ENCODE peak calls at places on chromosomes 2 and 18, in nine cellular contexts. J is HT1080; L is stimulated activated CD8-positive, alpha-beta memory T cell treated with anti-CD3 and anti-CD28 coated beads, Interleukin-15, amount 100 ng/mL, for 1 hour; O is NCI-H510A treated with DMSO at 0.1 percent for 48 hours; F is epithelial cell of proximal tubule; U is SK-N-SH; B is renal cortical epithelial cell; X is astrocyte of the spinal cord; I is testis. V is an unnamed sample.

GRCh38 chr2:99938250-99938649 is 204.1 kb downstream of the AFF3 start:
- DNase-seq in B (no peak), X (no peak), I (no peak), F (no peak), J (no peak), U (no peak), L (no peak), O (no peak), V (no peak)

GRCh38 chr2:241885701-241886643 is 16.4 kb downstream of the RTP5 start:
- DNase-seq in X (no peak), L (no peak), B (no peak), I (no peak), O (peak; percentile 9), U (no peak), F (no peak), J (no peak), V (no peak)

GRCh38 chr2:4140284-4140962 is 437.0 kb downstream of the DCDC2C start:
- DNase-seq in X (no peak), I (no peak), B (no peak), U (no peak), J (peak; percentile 11), F (no peak), O (peak; percentile 15), L (no peak), V (no peak)

GRCh38 chr2:233745073-233745755 is 14.9 kb upstream of the UGT1A1 start:
- DNase-seq in U (no peak), X (no peak), L (no peak), I (no peak), F (no peak), B (no peak), O (no peak), J (no peak), V (no peak)

GRCh38 chr2:135582383-135582782 is 51.1 kb downstream of the R3HDM1 start:
- DNase-seq in O (no peak), X (no peak), L (no peak), F (no peak), I (no peak), B (no peak), U (no peak), J (no peak), V (no peak)

GRCh38 chr2:28160986-28161425 is 231.7 kb upstream of the FOSL2 start:
- DNase-seq in F (peak; percentile 85), J (peak; percentile 50), I (no peak), O (no peak), X (peak; percentile 80), B (peak; percentile 99), L (no peak), U (no peak), V (peak; percentile 34)

GRCh38 chr2:219526320-219527075 is 12.2 kb downstream of the ASIC4 start:
- DNase-seq in I (no peak), X (no peak), O (no peak), B (no peak), L (no peak), J (no peak), F (no peak), U (no peak), V (no peak)

GRCh38 chr2:72132981-72133720 is 14.5 kb downstream of the CYP26B1 start:
- DNase-seq in F (no peak), L (no peak), O (no peak), X (no peak), B (no peak), U (peak; percentile 15), I (no peak), J (no peak), V (no peak)

GRCh38 chr2:102971661-102972060 is 209.8 kb downstream of the TMEM182 start:
- DNase-seq in F (no peak), B (no peak), O (no peak), I (no peak), X (peak; percentile 6), U (no peak), L (no peak), J (no peak), V (peak; percentile 23)

GRCh38 chr2:43115884-43116283 is 110.5 kb downstream of the ZFP36L2 start:
- DNase-seq in X (no peak), L (no peak), J (no peak), O (no peak), B (no peak), F (no peak), I (no peak), U (no peak), V (no peak)

GRCh38 chr18:63073481-63073880 is 246.1 kb downstream of the BCL2 start:
- DNase-seq in O (peak; percentile 53), X (no peak), F (no peak), L (no peak), J (no peak), U (no peak), I (no peak), B (no peak), V (no peak)

GRCh38 chr2:157419031-157419580 is 24.8 kb downstream of the CYTIP start:
- DNase-seq in B (no peak), U (no peak), J (no peak), F (no peak), O (no peak), L (no peak), X (no peak), I (no peak), V (no peak)

GRCh38 chr2:10161206-10161931 is 38.8 kb downstream of the RRM2 start:
- DNase-seq in I (no peak), L (no peak), X (peak; percentile 31), U (no peak), F (no peak), O (no peak), J (peak; percentile 54), B (no peak), V (no peak)

GRCh38 chr2:169026056-169026455 is 5.1 kb downstream of the ABCB11 start:
- DNase-seq in J (no peak), O (no peak), I (no peak), B (no peak), U (no peak), L (no peak), X (no peak), F (no peak), V (no peak)

GRCh38 chr2:5453648-5454390 is 238.4 kb upstream of the SOX11 start:
- DNase-seq in B (peak; percentile 74), F (peak; percentile 25), U (no peak), X (peak; percentile 82), J (peak; percentile 89), L (no peak), O (peak; percentile 45), I (no peak), V (peak; percentile 47)

GRCh38 chr2:157838442-157839161 is 37.5 kb downstream of the ACVR1 start:
- DNase-seq in J (peak; percentile 91), F (no peak), I (peak; percentile 30), O (peak; percentile 69), X (peak; percentile 88), B (peak; percentile 88), U (peak; percentile 22), L (no peak), V (peak; percentile 90)

GRCh38 chr2:181517685-181518301 is 60.6 kb downstream of the ITGA4 start:
- DNase-seq in O (no peak), B (peak; percentile 92), I (no peak), J (peak; percentile 7), U (no peak), F (peak; percentile 20), X (no peak), L (no peak), V (peak; percentile 11)

GRCh38 chr18:11974741-11975325 is 6.5 kb upstream of the IMPA2 start:
- DNase-seq in U (no peak), O (no peak), J (no peak), X (no peak), L (no peak), F (no peak), B (no peak), I (no peak), V (no peak)

GRCh38 chr2:4695281-4695861 is 992.0 kb downstream of the DCDC2C start:
- DNase-seq in F (no peak), U (no peak), L (no peak), J (no peak), I (no peak), X (no peak), O (no peak), B (no peak), V (no peak)

GRCh38 chr2:70988726-70989648 is 5.7 kb downstream of the TEX261 start:
- DNase-seq in X (no peak), F (no peak), O (no peak), U (no peak), L (no peak), B (no peak), I (peak; percentile 8), J (no peak), V (no peak)

GRCh38 chr2:169461143-169461542 is 18.2 kb upstream of the BBS5 start:
- DNase-seq in F (no peak), L (no peak), I (no peak), O (no peak), X (no peak), J (no peak), U (no peak), B (no peak), V (no peak)

GRCh38 chr18:2988041-2988794 is 24.7 kb downstream of the LPIN2 start:
- DNase-seq in B (no peak), X (peak; percentile 67), J (no peak), U (no peak), L (no peak), I (no peak), F (no peak), O (no peak), V (no peak)

GRCh38 chr2:74374509-74375205 is 5.5 kb downstream of the DCTN1 start:
- DNase-seq in F (no peak), I (peak; percentile 94), B (peak; percentile 71), U (peak; percentile 99), O (peak; percentile 93), J (no peak), X (peak; percentile 80), L (no peak), V (no peak)

GRCh38 chr2:230226090-230226551 is 585 bp downstream of the SP140 start:
- DNase-seq in O (no peak), X (no peak), I (no peak), U (no peak), B (no peak), L (no peak), J (no peak), F (no peak), V (no peak)

GRCh38 chr2:86079981-86080911 is 25.4 kb downstream of the POLR1A start:
- DNase-seq in O (peak; percentile 53), F (no peak), X (peak; percentile 60), B (peak; percentile 52), J (peak; percentile 41), L (peak; percentile 74), U (peak; percentile 69), I (peak; percentile 90), V (peak; percentile 54)

GRCh38 chr18:64091526-64091925 is 57.4 kb downstream of the LINC00305 start:
- DNase-seq in I (no peak), X (no peak), U (no peak), O (no peak), B (no peak), L (no peak), J (no peak), F (no peak), V (no peak)

GRCh38 chr2:26088038-26088643 is 54.3 kb downstream of the RAB10 start:
- DNase-seq in L (no peak), X (peak; percentile 32), B (peak; percentile 38), O (no peak), U (peak; percentile 66), I (no peak), F (no peak), J (no peak), V (peak; percentile 6)

GRCh38 chr2:110716959-110717645 is 15.3 kb upstream of the ACOXL start:
- DNase-seq in U (no peak), I (no peak), B (peak; percentile 7), F (no peak), O (no peak), L (no peak), X (no peak), J (peak; percentile 13), V (no peak)

GRCh38 chr2:67790622-67791021 is 272.2 kb downstream of the C1D start:
- DNase-seq in L (no peak), I (no peak), X (peak; percentile 92), B (peak; percentile 94), O (no peak), J (peak; percentile 95), U (no peak), F (peak; percentile 40), V (peak; percentile 59)

GRCh38 chr2:127560201-127560928 is 24.9 kb downstream of the MYO7B start:
- DNase-seq in X (no peak), U (no peak), O (no peak), J (peak; percentile 20), F (no peak), B (no peak), I (peak; percentile 48), L (no peak), V (no peak)

GRCh38 chr2:101418704-101419663 is 31.7 kb upstream of the CREG2 start:
- DNase-seq in X (peak; percentile 71), U (peak; percentile 69), J (peak; percentile 63), L (peak; percentile 32), I (peak; percentile 86), B (peak; percentile 56), O (peak; percentile 70), F (no peak), V (peak; percentile 46)